ENCODE peak calls at places on chromosomes 13 and 19, in four cellular contexts. R is PC-3, N is ovary, I is heart left ventricle. E is an unnamed sample. For H3K4me1, the result is how much of the 10 kb centered on the place peaks cover.

GRCh38 chr19:29547981-29548380 is 22.2 kb downstream of the VSTM2B start:
- DNase-seq in R (no peak), I (no peak), N (no peak), E (no peak)

GRCh38 chr13:47251771-47252170 is 354.9 kb upstream of the HTR2A start:
- DNase-seq in N (no peak), I (no peak), R (no peak), E (no peak)

GRCh38 chr13:110308377-110309158 is 1.5 kb downstream of the COL4A2 start:
- DNase-seq in I (peak), N (peak), R (peak), E (peak)

GRCh38 chr13:72304121-72304745 is 423.2 kb downstream of the MZT1 start:
- DNase-seq in I (no peak), R (no peak), N (no peak), E (no peak)

GRCh38 chr19:30394481-30395151 is 22.4 kb downstream of the ZNF536 start:
- DNase-seq in I (no peak), N (no peak), R (no peak), E (no peak)

GRCh38 chr19:15534957-15535864 is 26.9 kb downstream of the CYP4F22 start:
- DNase-seq in N (no peak), I (no peak), R (no peak), E (no peak)

GRCh38 chr19:58379276-58379675 is 1.6 kb downstream of the ZNF837 start:
- DNase-seq in I (no peak), N (no peak), R (no peak), E (no peak)

GRCh38 chr19:6065685-6066365 is 44.5 kb downstream of the RFX2 start:
- DNase-seq in R (peak), N (peak), I (no peak), E (no peak)

GRCh38 chr13:106612688-106613087 is 44.8 kb upstream of the ARGLU1 start:
- DNase-seq in I (peak), N (peak), R (no peak), E (peak)

GRCh38 chr19:10189631-10190425 is 4.9 kb downstream of the DNMT1 start:
- DNase-seq in R (no peak), I (no peak), N (no peak), E (no peak)

GRCh38 chr19:17079710-17080440 is 4.3 kb downstream of the MYO9B start:
- DNase-seq in I (peak), N (peak), R (peak), E (peak)

GRCh38 chr19:35975608-35976214 is 19.3 kb upstream of the SDHAF1 start:
- DNase-seq in R (peak), I (no peak), N (no peak), E (peak)

GRCh38 chr19:10136936-10137335 is 17.2 kb upstream of the EIF3G start:
- DNase-seq in R (no peak), N (no peak), I (no peak), E (no peak)

GRCh38 chr19:36707134-36707533 is 19.7 kb downstream of the ZNF567 start:
- DNase-seq in I (no peak), N (no peak), R (no peak), E (no peak)

GRCh38 chr19:30064021-30064699 is 122.1 kb downstream of the URI1 start:
- DNase-seq in N (no peak), I (no peak), R (no peak), E (no peak)

GRCh38 chr13:67048084-67048792 is 181.9 kb downstream of the PCDH9 start:
- DNase-seq in R (no peak), I (no peak), N (no peak), E (no peak)

GRCh38 chr19:51735759-51736449 is 12.1 kb upstream of the HAS1 start:
- DNase-seq in I (peak), N (no peak), R (no peak), E (peak)

GRCh38 chr13:27053902-27054595 is 117.6 kb downstream of the USP12 start:
- DNase-seq in N (no peak), I (no peak), R (peak), E (no peak)

GRCh38 chr19:40609561-40610395 is 8.6 kb downstream of the LTBP4 start:
- DNase-seq in N (peak), R (no peak), I (peak), E (peak)

GRCh38 chr19:35868172-35868822 is at the start of gene APLP1:
- DNase-seq in N (peak), R (peak), I (peak), E (peak)

GRCh38 chr19:46574533-46574932 is 26.6 kb upstream of the CALM3 start:
- DNase-seq in R (no peak), N (no peak), I (no peak), E (no peak)

GRCh38 chr13:111210488-111210887 is 95.4 kb downstream of the ARHGEF7 start:
- DNase-seq in R (peak), I (no peak), N (no peak), E (no peak)

GRCh38 chr19:38266070-38266469 is 1.7 kb downstream of the SPINT2 start:
- DNase-seq in N (no peak), I (no peak), R (peak), E (no peak)

GRCh38 chr13:73064991-73065390 is 6.2 kb downstream of the KLF5 start:
- DNase-seq in N (no peak), R (no peak), I (no peak), E (no peak)

GRCh38 chr13:44465318-44465717 is 91.7 kb downstream of the SERP2 start:
- DNase-seq in I (no peak), N (no peak), R (peak), E (no peak)

GRCh38 chr19:7687177-7687576 is 6.5 kb downstream of the TRAPPC5 start:
- DNase-seq in R (no peak), I (no peak), N (no peak), E (no peak)

GRCh38 chr13:34349091-34349722 is 531.3 kb downstream of the RFC3 start:
- DNase-seq in I (peak), R (peak), N (peak), E (no peak)

GRCh38 chr13:31998131-31998530 is 33.4 kb upstream of the FRY start:
- DNase-seq in I (no peak), N (no peak), R (no peak), E (no peak)

GRCh38 chr19:11479470-11480080 is 1.3 kb downstream of the ELAVL3 start:
- DNase-seq in R (no peak), I (no peak), N (no peak), E (peak)

GRCh38 chr19:55063492-55063843 is 520 bp upstream of the RDH13 start:
- DNase-seq in I (no peak), N (no peak), R (no peak), E (no peak)

GRCh38 chr19:55067869-55068268 is 4.9 kb upstream of the RDH13 start:
- DNase-seq in I (no peak), N (no peak), R (no peak), E (no peak)

GRCh38 chr19:55058781-55059610 is 4.0 kb downstream of the RDH13 start:
- DNase-seq in I (no peak), N (no peak), R (no peak), E (no peak)

GRCh38 chr19:55066107-55066709 is 3.3 kb upstream of the RDH13 start:
- DNase-seq in R (peak), N (no peak), I (no peak), E (no peak)

GRCh38 chr19:55062735-55063491 is at the start of gene RDH13:
- DNase-seq in N (peak), I (peak), R (peak), E (peak)
- TF ChIP-seq CTCF in N (no peak), I (no peak), R (no peak), E (no peak)

DNA sequence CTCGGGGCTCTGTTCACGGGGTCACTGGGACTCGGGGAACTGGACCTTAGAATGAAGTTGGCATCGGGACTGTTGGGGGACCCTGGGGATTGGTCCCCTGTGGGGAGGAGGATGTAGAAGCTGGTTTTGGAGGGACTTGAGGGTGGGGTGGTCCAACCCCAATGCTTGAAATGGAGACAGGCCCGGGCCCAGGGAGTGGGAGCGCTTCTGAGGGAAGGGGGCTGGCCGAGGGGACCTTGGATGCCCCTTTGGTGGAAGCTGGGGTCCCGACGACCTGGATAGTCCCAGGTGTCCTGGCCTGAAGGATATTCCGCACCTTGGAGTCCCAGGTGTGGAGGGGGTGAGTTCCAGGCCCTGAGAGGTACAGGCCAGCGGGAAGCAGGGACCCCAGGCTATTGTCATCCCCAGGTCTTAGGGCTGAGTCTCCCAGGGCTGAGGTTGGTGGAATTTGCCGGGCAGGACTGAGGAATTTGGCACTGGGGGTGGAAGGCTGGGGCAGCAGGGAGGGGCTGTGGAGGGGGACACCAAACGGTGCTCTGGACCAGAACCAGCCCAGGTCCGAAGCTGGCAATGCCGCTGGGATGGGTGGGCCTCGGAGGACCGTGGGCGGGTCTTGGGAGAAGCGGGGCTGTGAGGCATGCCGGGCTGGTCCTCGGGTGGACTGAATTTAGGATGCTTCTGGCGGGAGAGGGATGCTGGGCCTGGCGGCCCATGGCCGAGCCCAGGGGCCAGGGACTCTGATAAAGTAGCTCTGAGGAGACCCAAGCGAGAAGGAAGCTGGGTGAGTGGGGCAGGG is 1.8 kb downstream of the HDGFL2 start:
- DNase-seq in N (no peak), I (no peak), R (no peak), E (peak)
- H3K4me3 ChIP-seq in N (no peak), I (no peak), R (peak), E (peak)

GRCh38 chr19:2077398-2077797 is 18.7 kb downstream of the MOB3A start:
- DNase-seq in N (no peak), I (no peak), R (no peak), E (no peak)

GRCh38 chr19:2076481-2077082 is 19.5 kb downstream of the MOB3A start:
- DNase-seq in I (no peak), N (no peak), R (no peak), E (no peak)

GRCh38 chr19:2070986-2071673 is 20.1 kb upstream of the MKNK2 start:
- DNase-seq in I (no peak), N (no peak), R (no peak), E (no peak)

GRCh38 chr19:2070436-2070827 is 19.4 kb upstream of the MKNK2 start:
- DNase-seq in R (no peak), I (no peak), N (peak), E (no peak)

DNA sequence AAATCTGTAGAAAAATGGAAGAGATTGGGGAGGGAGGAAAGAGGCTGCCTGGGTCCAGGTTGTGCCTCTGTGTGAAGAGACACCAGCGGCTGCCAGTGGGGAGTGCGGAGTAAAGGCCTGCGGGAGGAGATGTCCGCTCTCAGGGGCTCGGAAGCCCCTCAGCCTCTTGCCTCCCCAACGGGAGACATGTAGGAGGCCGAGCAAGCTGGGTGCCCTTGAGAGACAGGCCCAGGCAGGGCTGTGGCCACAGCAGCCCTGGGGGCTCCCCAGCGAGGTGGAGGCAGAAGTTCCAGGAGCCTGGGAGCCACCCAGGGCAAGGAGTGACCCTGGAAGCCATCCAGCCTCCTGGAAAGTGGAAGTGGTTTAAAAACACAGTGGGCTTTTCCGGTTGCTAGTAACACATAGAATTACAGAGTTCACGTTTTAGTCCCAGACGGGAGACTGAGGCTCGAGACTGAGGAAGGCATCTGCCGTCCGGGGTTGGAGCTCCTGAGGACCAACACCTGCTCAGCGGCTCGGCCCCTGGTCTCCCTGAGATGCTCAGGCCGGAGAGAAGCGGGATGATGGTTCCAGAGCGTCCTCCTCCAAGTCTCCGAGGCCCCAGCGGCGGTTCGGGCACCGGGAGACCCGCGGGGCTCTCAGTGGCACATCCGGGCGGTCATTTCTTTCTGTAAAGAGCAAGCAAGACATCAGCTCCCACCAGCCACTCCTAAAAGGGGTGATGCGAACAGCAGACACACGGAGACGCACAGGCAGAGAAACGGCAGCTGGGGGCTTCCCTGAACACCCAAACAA is 21.9 kb upstream of the MKNK2 start:
- DNase-seq in N (no peak), I (no peak), R (no peak), E (no peak)
- H3K4me1 ChIP-seq in N (under half), I (under half), R (under half), E (under half)

GRCh38 chr19:48629599-48630288 is 7.4 kb downstream of the DBP start:
- DNase-seq in R (no peak), N (peak), I (no peak), E (peak)

GRCh38 chr19:48629297-48629598 is 7.9 kb downstream of the DBP start:
- DNase-seq in I (no peak), N (peak), R (no peak), E (no peak)

GRCh38 chr19:48631254-48631653 is 5.9 kb downstream of the DBP start:
- DNase-seq in I (no peak), R (no peak), N (no peak), E (no peak)

GRCh38 chr19:48628486-48629296 is 8.5 kb downstream of the DBP start:
- DNase-seq in R (no peak), N (peak), I (no peak), E (no peak)

GRCh38 chr19:48630289-48631036 is 6.7 kb downstream of the DBP start:
- DNase-seq in N (peak), R (no peak), I (peak), E (peak)
- TF ChIP-seq CTCF in N (no peak), R (no peak), I (peak), E (no peak)

GRCh38 chr13:40126301-40127085 is 471.0 kb downstream of the COG6 start:
- DNase-seq in I (no peak), R (no peak), N (no peak), E (no peak)

GRCh38 chr13:40127476-40127875 is 472.0 kb downstream of the COG6 start:
- DNase-seq in I (no peak), N (no peak), R (no peak), E (no peak)

GRCh38 chr13:40129467-40129866 is 474.0 kb downstream of the COG6 start:
- DNase-seq in I (no peak), R (no peak), N (no peak), E (no peak)

GRCh38 chr13:40125336-40125735 is 469.9 kb downstream of the COG6 start:
- DNase-seq in N (no peak), R (no peak), I (no peak), E (no peak)

GRCh38 chr13:40127925-40128324 is 472.5 kb downstream of the COG6 start:
- DNase-seq in I (no peak), R (no peak), N (no peak), E (no peak)
- H3K4me3 ChIP-seq in I (no peak), R (no peak), N (no peak), E (no peak)

GRCh38 chr13:99432637-99433542 is 68.4 kb upstream of the TM9SF2 start:
- DNase-seq in I (peak), R (peak), N (peak), E (peak)

GRCh38 chr13:99435116-99435515 is 66.2 kb upstream of the TM9SF2 start:
- DNase-seq in R (no peak), N (no peak), I (no peak), E (no peak)

GRCh38 chr13:99434258-99434788 is 66.9 kb upstream of the TM9SF2 start:
- DNase-seq in I (no peak), R (no peak), N (no peak), E (no peak)

GRCh38 chr13:99431927-99432636 is 69.2 kb upstream of the TM9SF2 start:
- DNase-seq in R (no peak), N (no peak), I (no peak), E (peak)

GRCh38 chr13:99433543-99434075 is 67.7 kb upstream of the TM9SF2 start:
- DNase-seq in R (no peak), I (no peak), N (no peak), E (no peak)
- H3K4me1 ChIP-seq in R (under half), I (under half), N (under half), E (under half)

DNA sequence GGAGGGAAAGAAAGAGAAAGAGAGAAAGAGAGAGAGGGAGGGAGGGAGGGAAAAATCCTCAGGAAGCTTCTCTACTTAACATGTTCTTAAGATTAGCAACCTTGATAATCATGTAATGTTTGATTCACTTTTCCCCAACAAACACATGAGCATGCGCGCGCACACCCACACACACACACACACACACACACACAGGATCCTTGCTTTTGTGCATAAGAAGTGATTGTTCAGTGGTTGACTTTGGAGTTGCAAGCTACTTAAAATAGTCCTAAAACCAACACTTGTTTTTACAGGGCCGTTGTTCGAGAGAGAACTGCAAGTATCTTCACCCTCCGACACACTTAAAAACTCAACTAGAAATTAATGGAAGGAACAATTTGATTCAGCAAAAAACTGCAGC is 100.0 kb upstream of the RAP2A start:
- DNase-seq in I (no peak), N (no peak), R (no peak), E (no peak)
- TF ChIP-seq CTCF in I (no peak), N (no peak), R (no peak), E (no peak)

E was measured in cardiac muscle cell.